ENCODE peak calls at places on chromosomes 12 and 14, in five cellular contexts. Z is upper lobe of left lung; L is CD4-positive, alpha-beta T cell; X is endothelial cell; D is HT1080. W is an unnamed sample.

GRCh38 chr12:24835377-24835776 is 113.5 kb downstream of the BCAT1 start:
- DNase-seq in Z (no peak), X (no peak), D (no peak), L (no peak), W (no peak)

GRCh38 chr12:115871714-115872113 is 405.8 kb downstream of the MED13L start:
- DNase-seq in X (peak), L (no peak), Z (no peak), D (peak), W (no peak)

GRCh38 chr14:23034498-23035302 is at the start of gene PSMB5:
- DNase-seq in X (peak), Z (peak), L (peak), D (peak), W (peak)

GRCh38 chr12:120264086-120264485 is 1.4 kb downstream of the PXN start:
- DNase-seq in Z (no peak), D (no peak), L (no peak), X (no peak), W (no peak)

GRCh38 chr12:4366090-4366489 is 13.4 kb downstream of the FGF23 start:
- DNase-seq in Z (no peak), X (no peak), D (no peak), L (no peak), W (no peak)

GRCh38 chr14:94914191-94914590 is 144.3 kb upstream of the GSC start:
- DNase-seq in Z (no peak), L (no peak), D (no peak), X (no peak), W (no peak)

GRCh38 chr14:31819281-31819680 is 257.8 kb upstream of the ARHGAP5 start:
- DNase-seq in X (no peak), Z (no peak), L (no peak), D (no peak), W (no peak)

GRCh38 chr14:93115069-93115919 is 431 bp downstream of the ITPK1 start:
- DNase-seq in L (peak), X (peak), D (peak), Z (peak), W (peak)

GRCh38 chr14:52844262-52845060 is 53.1 kb upstream of the GNPNAT1 start:
- DNase-seq in D (no peak), L (no peak), X (no peak), Z (no peak), W (no peak)

GRCh38 chr14:32055175-32055574 is 21.9 kb upstream of the ARHGAP5 start:
- DNase-seq in Z (no peak), D (no peak), L (no peak), X (no peak), W (no peak)

GRCh38 chr12:119749666-119750065 is 81.7 kb downstream of the PRKAB1 start:
- DNase-seq in L (no peak), Z (no peak), X (no peak), D (no peak), W (no peak)

GRCh38 chr14:93028724-93029076 is 87.0 kb downstream of the ITPK1 start:
- DNase-seq in L (no peak), D (no peak), X (no peak), Z (no peak), W (no peak)

GRCh38 chr14:23095196-23096108 is at the start of gene C14orf119:
- DNase-seq in D (peak), X (peak), Z (peak), L (peak), W (peak)

GRCh38 chr12:29242921-29243431 is 93.9 kb downstream of the FAR2 start:
- DNase-seq in X (no peak), L (no peak), Z (peak), D (no peak), W (no peak)

GRCh38 chr12:117114784-117115183 is 15.6 kb upstream of the TESC start:
- DNase-seq in Z (no peak), X (no peak), D (no peak), L (no peak), W (no peak)

GRCh38 chr12:55686366-55687010 is 21.2 kb downstream of the ITGA7 start:
- DNase-seq in X (no peak), Z (no peak), D (no peak), L (no peak), W (no peak)

GRCh38 chr12:120970310-120970709 is 8.0 kb upstream of the HNF1A start:
- DNase-seq in Z (no peak), D (no peak), L (no peak), X (no peak), W (no peak)

GRCh38 chr12:93223440-93224426 is 154.0 kb upstream of the NUDT4 start:
- DNase-seq in X (no peak), Z (no peak), L (no peak), D (no peak), W (no peak)

GRCh38 chr12:21775130-21775920 is 819 bp upstream of the KCNJ8 start:
- DNase-seq in L (no peak), D (no peak), X (no peak), Z (no peak), W (no peak)

GRCh38 chr12:51419473-51420228 is 5.0 kb upstream of the SLC4A8 start:
- DNase-seq in Z (no peak), L (no peak), D (peak), X (no peak), W (no peak)

GRCh38 chr12:70154960-70155589 is 88.2 kb upstream of the CNOT2 start:
- DNase-seq in X (no peak), L (no peak), Z (no peak), D (no peak), W (no peak)

GRCh38 chr14:34997762-34998161 is 15.0 kb downstream of the SRP54 start:
- DNase-seq in L (no peak), Z (no peak), D (no peak), X (no peak), W (no peak)

GRCh38 chr14:75454963-75455546 is 27.2 kb downstream of the JDP2 start:
- DNase-seq in X (no peak), D (peak), L (no peak), Z (peak), W (peak)

GRCh38 chr14:103448097-103448496 is 62.9 kb downstream of the MARK3 start:
- DNase-seq in L (no peak), X (no peak), D (peak), Z (peak), W (no peak)

GRCh38 chr12:109764123-109764522 is 50.5 kb downstream of the FAM222A start:
- DNase-seq in L (no peak), D (no peak), Z (peak), X (no peak), W (no peak)

GRCh38 chr12:4725057-4725456 is 4.9 kb downstream of the GALNT8 start:
- DNase-seq in L (no peak), X (no peak), D (no peak), Z (no peak), W (no peak)